ENCODE peak calls at places on chromosomes 4 and X, in ten cellular contexts. V is HT-29; N is nucleus accumbens; F is HTR-8/SVneo; C is kidney; S is retinal pigment epithelial cell; E is dermis blood vessel endothelial cell; Q is left kidney; H is stimulated activated CD4-positive, alpha-beta T cell treated with anti-CD3 and anti-CD28 coated beads, Interleukin-1b, Interleukin-23, amount 100 ng/mL, for 4 hours; J is transverse colon. K is an unnamed sample.

GRCh38 chrX:133474559-133474958 is 59.3 kb upstream of the GPC4 start:
- DNase-seq in V (no peak), N (no peak), F (no peak), C (no peak), S (no peak), E (no peak), Q (no peak), H (no peak), J (no peak), K (no peak)

GRCh38 chr4:178958725-178959440 is 1516.6 kb upstream of the AGA start:
- DNase-seq in V (no peak), N (no peak), F (no peak), C (no peak), S (no peak), E (no peak), Q (no peak), H (no peak), J (no peak), K (no peak)

GRCh38 chr4:127335732-127336131 is 297.0 kb upstream of the INTU start:
- DNase-seq in V (no peak), N (no peak), F (no peak), C (no peak), S (no peak), E (no peak), Q (no peak), H (no peak), J (no peak), K (no peak)

GRCh38 chr4:155960522-155960921 is 6.9 kb upstream of the CTSO start:
- DNase-seq in V (no peak), N (no peak), F (no peak), C (no peak), S (no peak), E (no peak), Q (no peak), H (no peak), J (no peak), K (no peak)

GRCh38 chr4:25993564-25994185 is 79.7 kb downstream of the SMIM20 start:
- DNase-seq in V (peak), N (no peak), F (no peak), C (no peak), S (no peak), E (peak), Q (peak), H (no peak), J (peak), K (no peak)

GRCh38 chrX:46730765-46731164 is 28.2 kb downstream of the SLC9A7 start:
- DNase-seq in V (no peak), N (no peak), F (no peak), C (no peak), S (no peak), E (no peak), Q (no peak), H (no peak), J (no peak), K (no peak)

GRCh38 chrX:118272237-118272636 is 73.7 kb upstream of the WDR44 start:
- DNase-seq in V (no peak), N (no peak), F (no peak), C (no peak), S (peak), E (peak), Q (no peak), H (no peak), J (no peak), K (no peak)

GRCh38 chr4:122617597-122618593 is 3.0 kb downstream of the IL21 start:
- DNase-seq in V (no peak), N (no peak), F (no peak), C (no peak), S (no peak), E (no peak), Q (no peak), H (no peak), J (no peak), K (no peak)

GRCh38 chr4:100049872-100050271 is 99.8 kb upstream of the H2AZ1 start:
- DNase-seq in V (no peak), N (no peak), F (no peak), C (no peak), S (no peak), E (no peak), Q (no peak), H (no peak), J (no peak), K (no peak)

GRCh38 chrX:10833299-10834169 is 213.1 kb upstream of the MID1 start:
- DNase-seq in V (peak), N (no peak), F (peak), C (peak), S (peak), E (peak), Q (peak), H (no peak), J (peak), K (no peak)

GRCh38 chrX:48468693-48469691 is 1.1 kb downstream of the SLC38A5 start:
- DNase-seq in V (no peak), N (no peak), F (no peak), C (peak), S (no peak), E (no peak), Q (peak), H (peak), J (peak), K (no peak)

GRCh38 chr4:128880662-128881061 is 71.2 kb downstream of the JADE1 start:
- DNase-seq in V (no peak), N (no peak), F (no peak), C (no peak), S (no peak), E (no peak), Q (no peak), H (no peak), J (no peak), K (no peak)

GRCh38 chrX:130805906-130806305 is 97.1 kb downstream of the ENOX2 start:
- DNase-seq in V (no peak), N (no peak), F (no peak), C (no peak), S (no peak), E (no peak), Q (no peak), H (no peak), J (no peak), K (no peak)

GRCh38 chr4:121706595-121707021 is 9.8 kb upstream of the ANXA5 start:
- DNase-seq in V (no peak), N (no peak), F (no peak), C (no peak), S (no peak), E (no peak), Q (no peak), H (no peak), J (no peak), K (no peak)

GRCh38 chr4:88104902-88105610 is 53.4 kb downstream of the ABCG2 start:
- DNase-seq in V (no peak), N (no peak), F (peak), C (no peak), S (peak), E (peak), Q (peak), H (no peak), J (no peak), K (no peak)

GRCh38 chrX:133838761-133839676 is 146.4 kb downstream of the GPC3 start:
- DNase-seq in V (peak), N (no peak), F (peak), C (no peak), S (no peak), E (peak), Q (peak), H (no peak), J (peak), K (no peak)

GRCh38 chr4:29336851-29337250 is 1383.3 kb upstream of the PCDH7 start:
- DNase-seq in V (no peak), N (no peak), F (no peak), C (no peak), S (no peak), E (peak), Q (peak), H (no peak), J (no peak), K (no peak)

GRCh38 chr4:80568891-80569290 is 233.4 kb downstream of the CFAP299 start:
- DNase-seq in V (no peak), N (no peak), F (no peak), C (no peak), S (no peak), E (no peak), Q (no peak), H (no peak), J (no peak), K (no peak)

GRCh38 chrX:30607155-30607554 is 29.6 kb upstream of the TASL start:
- DNase-seq in V (no peak), N (no peak), F (no peak), C (no peak), S (no peak), E (no peak), Q (no peak), H (no peak), J (no peak), K (no peak)

GRCh38 chr4:80926446-80926845 is 104.1 kb upstream of the BMP3 start:
- DNase-seq in V (peak), N (no peak), F (no peak), C (no peak), S (no peak), E (no peak), Q (no peak), H (no peak), J (no peak), K (no peak)

GRCh38 chr4:48635310-48635709 is 144.8 kb downstream of the FRYL start:
- DNase-seq in V (peak), N (no peak), F (no peak), C (no peak), S (no peak), E (peak), Q (no peak), H (no peak), J (no peak), K (no peak)

GRCh38 chr4:114879916-114880315 is 233.5 kb downstream of the NDST4 start:
- DNase-seq in V (no peak), N (no peak), F (no peak), C (no peak), S (no peak), E (no peak), Q (peak), H (no peak), J (no peak), K (no peak)

GRCh38 chrX:140526138-140526537 is 21.3 kb upstream of the SOX3 start:
- DNase-seq in V (no peak), N (no peak), F (no peak), C (no peak), S (peak), E (no peak), Q (no peak), H (no peak), J (no peak), K (no peak)

GRCh38 chrX:43809463-43809862 is 72.8 kb downstream of the MAOB start:
- DNase-seq in V (no peak), N (no peak), F (no peak), C (no peak), S (no peak), E (no peak), Q (no peak), H (no peak), J (no peak), K (no peak)